ENCODE peak calls at places on chromosomes 4 and X, in ten cellular contexts. T is lower leg skin, J is WTC11, Z is uterus, P is neural progenitor cell, O is mammary epithelial cell, X is IMR-90, A is brain microvascular endothelial cell, E is fibroblast of pulmonary artery, F is endodermal cell. L is an unnamed sample.
A peak's percentile ranks its signal among the peaks of the same experiment; 100 is the strongest.

GRCh38 chrX:357693-358471 is 28.8 kb downstream of the PPP2R3B start:
- DNase-seq in O (no peak), Z (no peak), X (peak; percentile 60), F (no peak), T (no peak), P (no peak), A (peak; percentile 40), E (peak; percentile 68), J (no peak), L (no peak)

GRCh38 chr4:150493846-150494245 is 88.1 kb upstream of the MAB21L2 start:
- DNase-seq in A (no peak), E (peak; percentile 69), Z (no peak), P (no peak), X (no peak), J (no peak), T (no peak), O (peak; percentile 22), F (no peak), L (no peak)

GRCh38 chr4:84379881-84380618 is 119.0 kb downstream of the NKX6-1 start:
- DNase-seq in A (peak; percentile 47), Z (no peak), E (peak; percentile 3), X (no peak), F (peak; percentile 56), P (peak; percentile 19), O (peak; percentile 12), T (no peak), J (no peak), L (peak; percentile 24)

GRCh38 chrX:123830309-123830708 is 29.5 kb upstream of the XIAP start:
- DNase-seq in Z (no peak), O (peak; percentile 86), F (no peak), J (no peak), A (no peak), E (no peak), T (peak; percentile 22), X (no peak), P (no peak), L (peak; percentile 2)

GRCh38 chr4:7202391-7202790 is 10.1 kb downstream of the SORCS2 start:
- DNase-seq in Z (peak; percentile 0), X (peak; percentile 37), T (no peak), A (no peak), F (no peak), O (no peak), P (no peak), E (peak; percentile 28), J (no peak), L (no peak)

GRCh38 chrX:9681422-9681821 is 84.2 kb downstream of the GPR143 start:
- DNase-seq in E (peak; percentile 31), J (no peak), A (peak; percentile 18), Z (no peak), X (peak; percentile 65), P (no peak), O (no peak), F (no peak), T (no peak), L (no peak)

GRCh38 chrX:149152941-149153340 is 352.2 kb downstream of the IDS start:
- DNase-seq in A (no peak), J (no peak), T (no peak), X (no peak), F (no peak), P (no peak), O (peak; percentile 40), E (peak; percentile 35), Z (no peak), L (no peak)

GRCh38 chr4:130808492-130808891 is 1712.5 kb downstream of the C4orf33 start:
- DNase-seq in E (peak; percentile 19), Z (no peak), P (peak; percentile 31), O (peak; percentile 24), A (peak; percentile 4), X (no peak), J (no peak), T (no peak), F (no peak), L (peak; percentile 60)

GRCh38 chr4:122229857-122230256 is 77.7 kb downstream of the BLTP1 start:
- DNase-seq in Z (no peak), T (no peak), E (no peak), P (no peak), X (no peak), J (no peak), O (no peak), A (no peak), F (no peak), L (no peak)

GRCh38 chr4:41142946-41143720 is 71.2 kb downstream of the APBB2 start:
- DNase-seq in O (peak; percentile 75), E (peak; percentile 96), J (no peak), F (no peak), Z (peak; percentile 74), X (peak; percentile 92), A (peak; percentile 82), T (peak; percentile 74), P (no peak), L (no peak)

GRCh38 chr4:123599920-123600394 is 203.4 kb downstream of the SPRY1 start:
- DNase-seq in X (peak; percentile 5), T (peak; percentile 75), Z (peak; percentile 47), J (peak; percentile 43), F (peak; percentile 82), O (no peak), P (peak; percentile 62), A (peak; percentile 45), E (peak; percentile 93), L (peak; percentile 73)

GRCh38 chr4:86892639-86892965 is 380 bp upstream of the C4orf36 start:
- DNase-seq in O (no peak), J (no peak), F (no peak), X (no peak), A (no peak), T (no peak), Z (no peak), E (peak; percentile 30), P (no peak), L (no peak)

GRCh38 chr4:21882050-21882839 is 66.3 kb downstream of the KCNIP4 start:
- DNase-seq in E (no peak), J (no peak), Z (no peak), A (peak; percentile 21), T (no peak), X (peak; percentile 48), P (no peak), F (no peak), O (peak; percentile 64), L (no peak)

GRCh38 chr4:98996056-98996941 is 778 bp downstream of the METAP1 start:
- DNase-seq in Z (peak; percentile 19), O (peak; percentile 53), T (no peak), X (peak; percentile 55), F (peak; percentile 52), P (peak; percentile 56), J (no peak), A (peak; percentile 23), E (peak; percentile 29), L (peak; percentile 31)

GRCh38 chr4:112813790-112814189 is 176.8 kb downstream of the LARP7 start:
- DNase-seq in Z (no peak), T (no peak), J (no peak), E (peak; percentile 39), A (peak; percentile 33), P (no peak), O (peak; percentile 76), F (no peak), X (peak; percentile 34), L (no peak)

GRCh38 chr4:17482716-17483115 is 29.2 kb downstream of the QDPR start:
- DNase-seq in Z (no peak), J (no peak), A (no peak), E (no peak), O (no peak), T (no peak), X (no peak), P (no peak), F (no peak), L (no peak)

GRCh38 chrX:101803451-101803850 is 128.4 kb downstream of the ZMAT1 start:
- DNase-seq in X (peak; percentile 19), Z (no peak), A (no peak), O (no peak), J (no peak), E (peak; percentile 22), F (peak; percentile 44), P (peak; percentile 4), T (no peak), L (peak; percentile 9)

GRCh38 chrX:131853440-131853839 is 169.7 kb upstream of the STK26 start:
- DNase-seq in O (no peak), A (no peak), Z (no peak), P (no peak), X (no peak), J (no peak), T (no peak), E (no peak), F (no peak), L (no peak)

GRCh38 chrX:131854586-131854985 is 168.5 kb upstream of the STK26 start:
- DNase-seq in Z (no peak), X (no peak), J (no peak), P (no peak), A (no peak), O (no peak), E (peak; percentile 20), F (no peak), T (no peak), L (peak; percentile 21)
- TF ChIP-seq CTCF in Z (no peak), X (peak; percentile 6), J (no peak), P (peak; percentile 28), A (no peak), O (peak; percentile 36), E (no peak), F (peak; percentile 72), T (no peak), L (peak; percentile 53)

DNA sequence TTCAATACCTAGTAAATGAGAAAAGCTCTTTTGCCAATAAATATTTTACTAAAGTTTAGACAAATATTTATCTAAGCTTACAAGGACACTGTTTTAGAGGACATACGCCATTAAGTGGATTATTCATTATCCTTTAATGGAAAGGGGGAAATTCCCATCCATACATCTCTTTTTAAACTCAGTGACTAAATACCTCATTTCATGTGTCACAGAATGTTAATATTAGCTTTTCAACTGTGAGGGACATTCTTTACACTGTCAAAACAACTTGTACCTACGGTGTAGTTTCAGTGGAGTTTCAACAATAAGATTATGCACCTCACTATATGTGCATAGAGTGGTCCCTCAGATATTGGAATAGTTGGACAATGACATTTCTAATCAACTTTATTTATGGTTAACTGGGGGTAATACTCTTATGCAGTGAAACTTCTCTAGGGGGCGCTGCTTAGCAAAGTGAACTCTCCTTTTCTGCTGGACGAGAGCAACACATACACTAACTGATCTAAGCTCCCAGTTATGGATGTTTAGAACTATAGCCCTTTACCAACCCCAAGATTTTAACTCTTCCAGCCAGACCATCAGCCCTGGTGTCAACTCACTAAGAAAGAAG is 9.7 kb downstream of the HS6ST2 start:
- DNase-seq in Z (no peak), T (no peak), A (no peak), J (no peak), F (peak; percentile 58), O (no peak), P (peak; percentile 51), X (no peak), E (no peak), L (peak; percentile 62)
- TF ChIP-seq CTCF in Z (no peak), T (no peak), A (peak; percentile 39), J (peak; percentile 43), F (peak; percentile 90), O (peak; percentile 26), P (peak; percentile 64), X (no peak), E (no peak), L (peak; percentile 55)

GRCh38 chr4:137610960-137611359 is 78.7 kb upstream of the PCDH18 start:
- DNase-seq in Z (no peak), P (peak; percentile 35), T (no peak), E (peak; percentile 31), J (peak; percentile 32), O (no peak), X (peak; percentile 19), A (peak; percentile 39), F (peak; percentile 74), L (peak; percentile 64)
- TF ChIP-seq CTCF in Z (no peak), P (peak; percentile 71), T (no peak), E (peak; percentile 61), J (peak; percentile 48), O (peak; percentile 42), X (peak; percentile 32), A (peak; percentile 77), F (peak; percentile 82), L (peak; percentile 54)

GRCh38 chrX:14051416-14051815 is 21.7 kb upstream of the GEMIN8 start:
- DNase-seq in Z (no peak), P (no peak), X (no peak), A (no peak), E (no peak), O (no peak), J (no peak), F (no peak), T (no peak), L (no peak)
- TF ChIP-seq CTCF in Z (no peak), P (no peak), X (no peak), A (no peak), E (no peak), O (peak; percentile 32), J (no peak), F (no peak), T (no peak), L (no peak)